ENCODE peak calls at places on chromosome 3, in seven cellular contexts. E is renal cortical epithelial cell; A is fibroblast of mammary gland; X is substantia nigra; Z is HTR-8/SVneo; C is CD8-positive, alpha-beta T cell; D is aorta. T is an unnamed sample.

GRCh38 chr3:177764377-177764912 is 567.2 kb upstream of the TBL1XR1 start:
- DNase-seq in X (no peak), E (no peak), Z (no peak), C (no peak), A (peak), D (no peak), T (no peak)

GRCh38 chr3:173688216-173688842 is 290.8 kb downstream of the NLGN1 start:
- DNase-seq in C (no peak), X (no peak), D (no peak), Z (no peak), A (no peak), E (peak), T (no peak)

GRCh38 chr3:139909836-139910235 is 25.1 kb upstream of the CLSTN2 start:
- DNase-seq in X (no peak), A (no peak), Z (no peak), C (no peak), E (no peak), D (no peak), T (no peak)

GRCh38 chr3:43163895-43164493 is 58.1 kb upstream of the POMGNT2 start:
- DNase-seq in D (no peak), Z (no peak), C (no peak), X (no peak), E (no peak), A (no peak), T (no peak)

GRCh38 chr3:31466016-31466415 is 66.7 kb upstream of the STT3B start:
- DNase-seq in Z (no peak), A (peak), C (no peak), D (no peak), E (peak), X (no peak), T (no peak)

GRCh38 chr3:81289676-81290075 is 471.8 kb downstream of the GBE1 start:
- DNase-seq in D (no peak), Z (no peak), E (peak), X (no peak), A (no peak), C (no peak), T (no peak)

GRCh38 chr3:56799251-56799882 is 2.4 kb downstream of the ARHGEF3 start:
- DNase-seq in A (peak), C (peak), Z (peak), E (peak), D (no peak), X (no peak), T (peak)

GRCh38 chr3:15933439-15934144 is 135.8 kb upstream of the ANKRD28 start:
- DNase-seq in A (peak), C (no peak), Z (no peak), X (no peak), D (no peak), E (peak), T (no peak)

GRCh38 chr3:118981494-118982134 is 53.0 kb downstream of the IGSF11 start:
- DNase-seq in Z (no peak), C (no peak), A (no peak), D (no peak), E (no peak), X (no peak), T (no peak)

GRCh38 chr3:106294121-106294520 is 425.3 kb upstream of the CBLB start:
- DNase-seq in A (no peak), E (no peak), D (no peak), Z (no peak), X (no peak), C (no peak), T (no peak)

GRCh38 chr3:61996351-61996750 is 377.0 kb downstream of the FEZF2 start:
- DNase-seq in D (no peak), E (no peak), Z (no peak), C (no peak), X (no peak), A (peak), T (no peak)

GRCh38 chr3:110413807-110414748 is 657.5 kb upstream of the NECTIN3 start:
- DNase-seq in D (no peak), X (no peak), E (peak), Z (no peak), A (peak), C (no peak), T (no peak)

GRCh38 chr3:144109944-144110343 is 138.3 kb downstream of the DIPK2A start:
- DNase-seq in A (no peak), Z (no peak), C (no peak), E (no peak), X (no peak), D (no peak), T (peak)

GRCh38 chr3:11154036-11154952 is at the start of gene HRH1:
- DNase-seq in A (no peak), D (no peak), C (no peak), Z (peak), X (no peak), E (no peak), T (no peak)

GRCh38 chr3:111159391-111159790 is 87.8 kb downstream of the NECTIN3 start:
- DNase-seq in X (no peak), D (no peak), E (peak), Z (no peak), C (no peak), A (peak), T (no peak)

GRCh38 chr3:55458398-55458797 is 28.7 kb downstream of the WNT5A start:
- DNase-seq in A (peak), D (no peak), X (no peak), E (no peak), Z (no peak), C (no peak), T (no peak)

GRCh38 chr3:48607519-48607918 is 1.9 kb downstream of the UQCRC1 start:
- DNase-seq in D (no peak), E (no peak), Z (no peak), A (peak), X (no peak), C (no peak), T (no peak)

GRCh38 chr3:100155105-100155504 is 40.8 kb upstream of the FILIP1L start:
- DNase-seq in Z (no peak), X (no peak), E (no peak), D (no peak), A (peak), C (no peak), T (no peak)